ENCODE peak calls at places on chromosomes 7 and 10, in six cellular contexts. Q, A, V, M, Z and N are unnamed samples. For H3K9me3, the result is how much of the 10 kb centered on the place peaks cover.

GRCh38 chr7:1649751-1650326 is 20.2 kb upstream of the ELFN1 start:
- DNase-seq in Q (no peak), A (no peak), V (no peak), M (no peak), Z (no peak), N (no peak)

GRCh38 chr10:791639-792038 is 102.2 kb upstream of the DIP2C start:
- DNase-seq in Q (no peak), A (no peak), V (peak), M (no peak), Z (no peak), N (no peak)

GRCh38 chr7:26924149-26924767 is 59.9 kb upstream of the SKAP2 start:
- DNase-seq in Q (peak), A (no peak), V (no peak), M (no peak), Z (no peak), N (no peak)

GRCh38 chr10:47336387-47337134 is 11.6 kb upstream of the RBP3 start:
- DNase-seq in Q (no peak), A (peak), V (no peak), M (no peak), Z (peak), N (no peak)

GRCh38 chr7:157685430-157686284 is 348.9 kb downstream of the DNAJB6 start:
- DNase-seq in Q (no peak), A (peak), V (no peak), M (no peak), Z (no peak), N (no peak)

GRCh38 chr10:74103560-74104248 is 46.9 kb downstream of the AP3M1 start:
- DNase-seq in Q (peak), A (no peak), V (no peak), M (no peak), Z (peak), N (no peak)

GRCh38 chr7:155665957-155666287 is 21.5 kb downstream of the RBM33 start:
- DNase-seq in Q (no peak), A (no peak), V (no peak), M (no peak), Z (peak), N (no peak)

GRCh38 chr10:68560916-68561691 is 967 bp downstream of the TET1 start:
- DNase-seq in Q (peak), A (peak), V (peak), M (peak), Z (no peak), N (no peak)

DNA sequence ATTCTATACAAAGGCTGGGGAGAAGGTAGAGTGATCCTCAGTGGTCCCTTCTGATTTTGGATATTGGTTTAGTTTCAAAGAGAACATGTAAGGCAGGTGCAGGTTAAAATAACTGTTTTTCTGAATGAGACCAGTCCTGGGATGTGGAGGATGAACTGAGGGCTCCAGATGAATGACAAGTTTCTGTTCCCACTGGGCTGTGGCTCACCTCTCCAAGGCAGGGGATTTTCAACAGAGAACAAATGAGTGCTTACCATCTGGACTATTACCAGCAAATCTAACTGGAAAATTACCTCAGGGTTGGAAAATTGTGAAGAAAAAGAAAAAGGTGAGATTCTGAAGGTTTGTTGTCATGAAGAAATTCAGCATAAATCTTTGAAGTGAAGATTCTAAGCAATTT is 8.0 kb downstream of the LAMB4 start:
- DNase-seq in Q (no peak), A (no peak), V (no peak), M (no peak), Z (no peak), N (no peak)
- H3K27ac ChIP-seq in Q (no peak), A (no peak), V (no peak), M (no peak), Z (no peak), N (no peak)

GRCh38 chr7:107172318-107173032 is 3.7 kb downstream of the HBP1 start:
- DNase-seq in Q (no peak), A (no peak), V (no peak), M (no peak), Z (no peak), N (no peak)
- H3K9me3 ChIP-seq in Q (under half), A (under half), V (under half), M (under half), Z (under half), N (under half)

DNA sequence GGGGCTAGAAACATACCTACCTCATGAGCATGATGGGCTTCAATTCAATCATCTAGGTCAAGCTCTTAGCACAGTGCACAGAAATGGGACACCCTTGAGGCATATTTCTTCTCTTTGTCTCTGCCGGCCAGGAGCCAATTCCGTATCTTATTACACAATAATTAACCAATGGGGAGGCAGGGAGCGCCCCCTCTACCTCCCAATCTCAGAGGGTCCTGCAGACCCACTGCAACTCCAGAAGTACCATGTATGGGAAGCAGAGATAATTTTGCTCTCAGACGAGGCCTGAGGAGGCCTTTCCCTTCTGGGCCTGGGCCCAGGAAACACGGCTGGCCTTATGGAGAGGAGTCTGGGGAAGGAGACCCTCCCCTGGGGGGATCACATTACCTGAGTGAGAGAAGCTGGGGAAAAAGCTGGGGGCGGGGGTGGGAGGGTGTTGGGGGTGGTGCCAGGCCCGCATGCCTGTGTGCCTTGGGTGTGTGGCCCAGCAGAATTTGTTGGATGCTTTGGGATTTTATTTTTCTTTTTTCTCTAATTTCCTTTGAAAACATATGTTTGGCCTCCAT is 155.5 kb downstream of the UBE2H start:
- DNase-seq in Q (no peak), A (peak), V (no peak), M (no peak), Z (no peak), N (no peak)
- H3K27ac ChIP-seq in Q (no peak), A (no peak), V (no peak), M (no peak), Z (no peak), N (no peak)

GRCh38 chr7:63071396-63071795 is 927.3 kb upstream of the ZNF722 start:
- DNase-seq in Q (no peak), A (no peak), V (no peak), M (no peak), Z (no peak), N (no peak)

GRCh38 chr7:63070696-63071095 is 928.0 kb upstream of the ZNF722 start:
- DNase-seq in Q (no peak), A (no peak), V (no peak), M (no peak), Z (no peak), N (no peak)

GRCh38 chr7:63071920-63072319 is 926.7 kb upstream of the ZNF722 start:
- DNase-seq in Q (no peak), A (no peak), V (no peak), M (no peak), Z (no peak), N (no peak)

GRCh38 chr7:63065684-63066083 is 933.0 kb upstream of the ZNF722 start:
- DNase-seq in Q (no peak), A (no peak), V (no peak), M (no peak), Z (no peak), N (no peak)

DNA sequence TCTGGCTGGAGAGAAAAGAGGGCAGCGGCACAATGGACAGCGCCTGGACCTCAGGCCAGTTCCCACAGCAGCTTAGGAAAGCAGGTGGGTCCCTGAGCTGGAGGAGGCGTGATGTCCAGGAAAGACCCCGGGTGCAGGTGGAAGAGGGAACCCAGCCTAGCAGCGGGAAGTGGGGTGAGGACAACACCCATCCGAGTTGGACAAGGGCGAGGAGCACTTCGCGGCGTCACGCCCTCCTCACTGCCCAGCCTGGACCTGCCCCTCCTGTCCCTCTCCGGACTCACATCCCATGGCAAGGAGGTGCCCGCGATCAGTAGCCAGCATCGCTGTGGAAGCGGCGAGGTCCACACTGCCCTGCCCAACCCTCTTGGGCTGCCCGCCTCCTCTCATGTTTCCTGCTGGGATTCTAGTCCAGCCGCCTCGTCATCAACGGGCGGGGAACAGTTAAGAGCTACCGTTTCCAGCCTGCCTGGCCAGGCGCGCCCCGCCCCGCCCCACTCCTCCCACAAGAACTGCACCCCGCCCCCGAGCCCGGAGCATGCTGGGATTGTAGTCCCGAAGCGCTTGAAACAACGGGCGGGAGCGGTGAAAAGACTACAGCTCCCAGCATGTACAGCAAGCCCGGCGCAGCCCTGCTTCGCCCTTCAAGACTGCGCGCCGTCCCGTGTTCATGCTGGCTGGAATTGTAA is 930.6 kb upstream of the ZNF722 start:
- DNase-seq in Q (peak), A (no peak), V (no peak), M (no peak), Z (no peak), N (no peak)
- H3K9me3 ChIP-seq in Q (under half), A (under half), V (under half), M (under half), Z (under half), N (under half)

GRCh38 chr10:58918887-58919286 is 257.6 kb upstream of the PHYHIPL start:
- DNase-seq in Q (peak), A (no peak), V (no peak), M (no peak), Z (no peak), N (no peak)

GRCh38 chr10:58921366-58921947 is 255.0 kb upstream of the PHYHIPL start:
- DNase-seq in Q (no peak), A (no peak), V (no peak), M (no peak), Z (no peak), N (no peak)

GRCh38 chr10:58920655-58921003 is 255.8 kb upstream of the PHYHIPL start:
- DNase-seq in Q (no peak), A (no peak), V (no peak), M (no peak), Z (no peak), N (no peak)

GRCh38 chr10:58925381-58925780 is 251.1 kb upstream of the PHYHIPL start:
- DNase-seq in Q (no peak), A (no peak), V (no peak), M (no peak), Z (no peak), N (no peak)

DNA sequence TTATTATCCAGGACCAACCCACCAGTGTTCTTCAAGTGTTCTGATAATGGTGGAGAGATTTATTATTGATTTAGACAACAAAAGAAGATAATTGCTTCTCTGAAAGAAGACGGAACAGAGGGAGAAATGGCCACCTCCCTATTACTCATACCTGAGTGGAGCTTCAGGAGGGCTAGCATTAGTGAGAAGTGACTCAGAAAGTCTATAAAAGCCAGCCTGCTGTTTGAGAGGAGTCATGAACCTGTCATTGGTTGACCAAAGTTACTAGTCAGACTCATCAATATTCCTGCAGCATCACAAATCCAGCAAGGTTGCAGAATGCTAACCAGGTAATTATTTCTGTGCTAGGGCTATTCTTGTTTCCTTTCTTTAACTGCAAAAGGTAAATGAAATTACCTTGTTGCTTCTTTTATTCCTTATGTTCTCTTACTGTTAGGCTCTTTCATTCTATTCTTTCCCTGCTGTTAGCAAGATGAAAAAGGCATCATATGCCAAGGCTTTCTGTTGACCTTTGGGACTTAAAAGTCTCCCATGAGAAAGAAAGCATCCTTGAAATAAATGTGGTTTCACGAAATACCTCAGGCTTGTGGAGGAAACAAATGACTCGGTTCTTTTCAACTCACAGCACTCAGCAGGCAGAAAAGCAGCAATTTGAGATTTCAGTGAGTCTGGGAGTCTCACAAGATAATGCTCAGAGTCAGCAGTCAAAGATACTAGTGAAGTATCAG is 256.4 kb upstream of the PHYHIPL start:
- DNase-seq in Q (no peak), A (no peak), V (no peak), M (no peak), Z (peak), N (no peak)
- H3K27ac ChIP-seq in Q (no peak), A (no peak), V (no peak), M (no peak), Z (no peak), N (no peak)

DNA sequence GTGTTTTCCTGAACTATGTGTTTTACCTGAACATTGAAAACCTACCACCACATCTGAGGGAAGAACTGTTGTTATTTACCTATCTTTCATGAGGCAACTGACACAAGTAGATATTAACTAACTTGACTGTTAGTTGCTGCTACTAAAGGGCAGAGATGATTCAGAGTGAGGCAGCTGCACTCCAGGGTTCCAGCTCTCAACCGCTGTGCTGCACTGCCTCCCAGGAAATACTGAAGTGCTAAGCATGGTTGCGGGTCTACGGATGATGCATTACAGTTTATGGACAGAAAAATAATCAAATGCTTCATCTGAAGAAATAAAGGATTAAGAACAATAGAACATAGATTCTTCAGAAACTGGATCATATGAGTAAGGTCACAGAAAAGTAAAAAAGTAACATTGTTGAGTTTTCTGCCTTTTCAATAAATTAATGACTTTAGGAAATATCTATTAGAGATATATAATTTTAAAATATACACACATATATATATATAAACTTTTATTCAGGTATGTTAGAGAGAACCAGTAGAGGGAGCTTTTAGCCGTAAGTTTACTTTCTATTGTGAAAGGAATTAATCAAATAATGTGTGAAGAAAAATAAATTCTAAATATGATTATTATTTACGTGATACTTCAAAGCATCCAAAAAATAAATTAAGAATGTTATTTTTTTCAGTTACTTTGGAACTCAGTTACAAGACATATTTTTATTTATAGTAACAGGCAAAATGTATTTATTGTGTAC is 620.0 kb downstream of the CNTNAP2 start:
- DNase-seq in Q (peak), A (no peak), V (no peak), M (no peak), Z (peak), N (no peak)
- H3K9me3 ChIP-seq in Q (under half), A (under half), V (under half), M (under half), Z (under half), N (under half)